ENCODE peak calls at places on chromosomes 1 and 21, in nine cellular contexts. One of them, this sample, is unnamed.

GRCh38 chr1:235408503-235408960 is 41.3 kb downstream of the TBCE start:
- DNase-seq in GM23248: no peak
- DNase-seq in SK-N-SH: no peak
- DNase-seq in PC-3: no peak
- DNase-seq in Karpas-422: no peak
- DNase-seq in HCT116: no peak
- DNase-seq in MM.1S: no peak
- DNase-seq in GM23338: no peak
- DNase-seq in hepatocyte: peak; percentile 42
- DNase-seq in this sample: no peak

GRCh38 chr1:112524251-112524650 is 15.5 kb downstream of the WNT2B start:
- DNase-seq in GM23248: peak; percentile 48
- DNase-seq in SK-N-SH: no peak
- DNase-seq in PC-3: no peak
- DNase-seq in Karpas-422: no peak
- DNase-seq in HCT116: no peak
- DNase-seq in MM.1S: no peak
- DNase-seq in GM23338: peak; percentile 75
- DNase-seq in hepatocyte: peak; percentile 17
- DNase-seq in this sample: no peak

GRCh38 chr1:112881742-112882127 is 74.3 kb downstream of the SLC16A1 start:
- DNase-seq in GM23248: peak; percentile 94
- DNase-seq in SK-N-SH: no peak
- DNase-seq in PC-3: no peak
- DNase-seq in Karpas-422: no peak
- DNase-seq in HCT116: no peak
- DNase-seq in MM.1S: no peak
- DNase-seq in GM23338: no peak
- DNase-seq in hepatocyte: peak; percentile 37
- DNase-seq in this sample: no peak

GRCh38 chr21:45386728-45387371 is 18.1 kb upstream of the COL18A1 start:
- DNase-seq in GM23248: peak; percentile 93
- DNase-seq in SK-N-SH: peak; percentile 61
- DNase-seq in PC-3: peak; percentile 75
- DNase-seq in Karpas-422: no peak
- DNase-seq in HCT116: no peak
- DNase-seq in MM.1S: no peak
- DNase-seq in GM23338: no peak
- DNase-seq in hepatocyte: peak; percentile 69
- DNase-seq in this sample: no peak

GRCh38 chr1:194629011-194629410 is 1442.6 kb upstream of the B3GALT2 start:
- DNase-seq in GM23248: no peak
- DNase-seq in SK-N-SH: no peak
- DNase-seq in PC-3: no peak
- DNase-seq in Karpas-422: no peak
- DNase-seq in HCT116: no peak
- DNase-seq in MM.1S: no peak
- DNase-seq in GM23338: no peak
- DNase-seq in hepatocyte: no peak
- DNase-seq in this sample: no peak

GRCh38 chr1:63691672-63692425 is 82.0 kb upstream of the ROR1 start:
- DNase-seq in GM23248: peak; percentile 89
- DNase-seq in SK-N-SH: peak; percentile 70
- DNase-seq in PC-3: peak; percentile 92
- DNase-seq in Karpas-422: peak; percentile 79
- DNase-seq in HCT116: peak; percentile 78
- DNase-seq in MM.1S: peak; percentile 74
- DNase-seq in GM23338: peak; percentile 92
- DNase-seq in hepatocyte: peak; percentile 90
- DNase-seq in this sample: peak; percentile 86

GRCh38 chr1:85445906-85446305 is 19.1 kb downstream of the DDAH1 start:
- DNase-seq in GM23248: peak; percentile 94
- DNase-seq in SK-N-SH: no peak
- DNase-seq in PC-3: no peak
- DNase-seq in Karpas-422: no peak
- DNase-seq in HCT116: no peak
- DNase-seq in MM.1S: no peak
- DNase-seq in GM23338: no peak
- DNase-seq in hepatocyte: no peak
- DNase-seq in this sample: no peak

GRCh38 chr1:187909382-187909781 is 1080.6 kb downstream of the PLA2G4A start:
- DNase-seq in GM23248: no peak
- DNase-seq in SK-N-SH: no peak
- DNase-seq in PC-3: no peak
- DNase-seq in Karpas-422: no peak
- DNase-seq in HCT116: no peak
- DNase-seq in MM.1S: no peak
- DNase-seq in GM23338: no peak
- DNase-seq in hepatocyte: no peak
- DNase-seq in this sample: no peak

GRCh38 chr21:26892151-26892550 is 46.9 kb upstream of the ADAMTS1 start:
- DNase-seq in GM23248: no peak
- DNase-seq in SK-N-SH: no peak
- DNase-seq in PC-3: no peak
- DNase-seq in Karpas-422: no peak
- DNase-seq in HCT116: no peak
- DNase-seq in MM.1S: no peak
- DNase-seq in GM23338: no peak
- DNase-seq in hepatocyte: no peak
- DNase-seq in this sample: no peak

GRCh38 chr21:44354775-44355771 is 1.7 kb downstream of the TRPM2 start:
- DNase-seq in GM23248: no peak
- DNase-seq in SK-N-SH: no peak
- DNase-seq in PC-3: no peak
- DNase-seq in Karpas-422: no peak
- DNase-seq in HCT116: no peak
- DNase-seq in MM.1S: peak; percentile 31
- DNase-seq in GM23338: no peak
- DNase-seq in hepatocyte: no peak
- DNase-seq in this sample: no peak

GRCh38 chr1:87151500-87152421 is 176.9 kb upstream of the LMO4 start:
- DNase-seq in GM23248: no peak
- DNase-seq in SK-N-SH: no peak
- DNase-seq in PC-3: no peak
- DNase-seq in Karpas-422: peak; percentile 83
- DNase-seq in HCT116: no peak
- DNase-seq in MM.1S: peak; percentile 93
- DNase-seq in GM23338: peak; percentile 90
- DNase-seq in hepatocyte: peak; percentile 83
- DNase-seq in this sample: no peak

GRCh38 chr1:246218686-246219085 is 288.4 kb downstream of the SMYD3 start:
- DNase-seq in GM23248: no peak
- DNase-seq in SK-N-SH: no peak
- DNase-seq in PC-3: no peak
- DNase-seq in Karpas-422: no peak
- DNase-seq in HCT116: no peak
- DNase-seq in MM.1S: no peak
- DNase-seq in GM23338: no peak
- DNase-seq in hepatocyte: no peak
- DNase-seq in this sample: no peak

GRCh38 chr1:218346391-218347204 is 1.5 kb downstream of the TGFB2 start:
- DNase-seq in GM23248: peak; percentile 61
- DNase-seq in SK-N-SH: no peak
- DNase-seq in PC-3: peak; percentile 60
- DNase-seq in Karpas-422: no peak
- DNase-seq in HCT116: no peak
- DNase-seq in MM.1S: no peak
- DNase-seq in GM23338: peak; percentile 32
- DNase-seq in hepatocyte: peak; percentile 20
- DNase-seq in this sample: no peak

GRCh38 chr1:32240140-32240951 is 6.7 kb upstream of the FAM167B start:
- DNase-seq in GM23248: peak; percentile 78
- DNase-seq in SK-N-SH: peak; percentile 89
- DNase-seq in PC-3: peak; percentile 75
- DNase-seq in Karpas-422: peak; percentile 81
- DNase-seq in HCT116: peak; percentile 58
- DNase-seq in MM.1S: peak; percentile 14
- DNase-seq in GM23338: peak; percentile 99
- DNase-seq in hepatocyte: peak; percentile 77
- DNase-seq in this sample: peak; percentile 75

GRCh38 chr1:151998611-151999362 is 5.1 kb upstream of the S100A10 start:
- DNase-seq in GM23248: no peak
- DNase-seq in SK-N-SH: no peak
- DNase-seq in PC-3: peak; percentile 92
- DNase-seq in Karpas-422: no peak
- DNase-seq in HCT116: no peak
- DNase-seq in MM.1S: no peak
- DNase-seq in GM23338: no peak
- DNase-seq in hepatocyte: peak; percentile 62
- DNase-seq in this sample: no peak

DNA sequence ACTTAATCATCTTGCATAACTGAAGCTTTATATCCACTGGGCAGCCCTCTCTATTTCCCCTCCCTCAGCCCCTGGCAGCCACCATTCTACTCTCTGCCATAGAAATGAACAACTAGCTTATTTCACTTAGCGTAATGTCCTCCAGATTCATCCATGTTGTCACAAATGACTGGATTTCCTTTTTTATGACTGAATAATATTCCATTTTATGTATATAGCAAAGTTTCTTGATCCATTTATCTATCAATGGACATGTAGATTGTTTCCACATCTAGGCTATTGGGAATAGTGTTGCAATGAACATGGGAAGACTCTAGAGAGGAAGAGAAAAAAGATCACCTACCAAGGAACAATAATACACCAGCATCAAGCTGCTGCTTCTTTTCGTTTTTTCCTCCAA is 32.1 kb upstream of the EEIG2 start:
- DNase-seq in GM23248: no peak
- DNase-seq in SK-N-SH: no peak
- DNase-seq in PC-3: no peak
- DNase-seq in Karpas-422: no peak
- DNase-seq in HCT116: no peak
- DNase-seq in MM.1S: no peak
- DNase-seq in GM23338: no peak
- DNase-seq in hepatocyte: no peak
- DNase-seq in this sample: no peak
- H3K27me3 ChIP-seq in GM23248: peaks cover 4% of the 10 kb centered on the region
- H3K27me3 ChIP-seq in SK-N-SH: no peaks in the 10 kb centered on the region
- H3K27me3 ChIP-seq in PC-3: no peaks in the 10 kb centered on the region
- H3K27me3 ChIP-seq in Karpas-422: no peaks in the 10 kb centered on the region
- H3K27me3 ChIP-seq in HCT116: no peaks in the 10 kb centered on the region
- H3K27me3 ChIP-seq in MM.1S: no peaks in the 10 kb centered on the region
- H3K27me3 ChIP-seq in GM23338: no peaks in the 10 kb centered on the region
- H3K27me3 ChIP-seq in hepatocyte: no peaks in the 10 kb centered on the region
- H3K27me3 ChIP-seq in this sample: no peaks in the 10 kb centered on the region

GRCh38 chr1:51264470-51264869 is 28.4 kb downstream of the RNF11 start:
- DNase-seq in GM23248: peak; percentile 92
- DNase-seq in SK-N-SH: no peak
- DNase-seq in PC-3: peak; percentile 82
- DNase-seq in Karpas-422: no peak
- DNase-seq in HCT116: peak; percentile 19
- DNase-seq in MM.1S: no peak
- DNase-seq in GM23338: no peak
- DNase-seq in hepatocyte: peak; percentile 31
- DNase-seq in this sample: peak; percentile 35
- H3K9me2 ChIP-seq in GM23248: no peaks in the 10 kb centered on the region
- H3K9me2 ChIP-seq in SK-N-SH: no peaks in the 10 kb centered on the region
- H3K9me2 ChIP-seq in PC-3: no peaks in the 10 kb centered on the region
- H3K9me2 ChIP-seq in Karpas-422: no peaks in the 10 kb centered on the region
- H3K9me2 ChIP-seq in HCT116: no peaks in the 10 kb centered on the region
- H3K9me2 ChIP-seq in MM.1S: no peaks in the 10 kb centered on the region
- H3K9me2 ChIP-seq in GM23338: no peaks in the 10 kb centered on the region
- H3K9me2 ChIP-seq in hepatocyte: no peaks in the 10 kb centered on the region
- H3K9me2 ChIP-seq in this sample: no peaks in the 10 kb centered on the region

DNA sequence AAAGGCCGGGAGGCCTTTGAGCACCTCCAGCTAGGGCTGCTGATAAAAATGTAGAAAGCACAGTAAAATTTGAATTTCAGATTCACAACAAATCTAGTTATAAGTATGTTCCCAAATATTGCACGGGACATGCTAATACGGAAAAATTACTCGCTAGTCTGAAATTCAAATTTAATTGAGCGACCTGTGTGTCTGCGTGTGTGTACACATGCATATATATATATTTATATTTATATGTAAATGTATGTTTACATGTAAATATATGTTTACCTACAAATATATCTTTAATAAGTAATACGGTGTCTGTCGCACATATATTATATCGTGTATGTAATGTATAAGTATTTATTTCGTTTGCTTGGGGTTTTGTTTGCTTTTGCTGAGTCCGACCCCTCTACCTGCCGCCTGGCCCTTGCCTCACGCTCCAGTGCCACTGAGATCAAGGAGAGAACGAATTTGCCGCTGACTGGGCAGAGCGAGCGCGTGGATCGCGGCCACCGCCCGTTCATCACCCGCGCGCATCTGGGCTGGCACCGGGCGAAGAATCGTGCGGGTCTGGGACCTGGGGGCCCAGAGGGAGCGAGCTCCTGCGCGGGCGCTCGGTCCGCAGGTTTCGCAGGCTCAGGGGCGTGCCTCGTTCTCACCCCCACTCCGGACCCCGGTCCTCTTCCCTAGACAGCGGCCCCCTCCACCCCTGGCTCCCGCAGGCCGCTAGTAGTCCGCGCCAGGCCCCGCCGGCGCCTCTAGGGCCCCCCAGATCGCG is 526 bp upstream of the WRAP73 start:
- DNase-seq in GM23248: no peak
- DNase-seq in SK-N-SH: no peak
- DNase-seq in PC-3: no peak
- DNase-seq in Karpas-422: no peak
- DNase-seq in HCT116: no peak
- DNase-seq in MM.1S: no peak
- DNase-seq in GM23338: no peak
- DNase-seq in hepatocyte: no peak
- DNase-seq in this sample: no peak
- H3K27me3 ChIP-seq in GM23248: peaks cover 47% of the 10 kb centered on the region
- H3K27me3 ChIP-seq in SK-N-SH: no peaks in the 10 kb centered on the region
- H3K27me3 ChIP-seq in PC-3: peaks cover 47% of the 10 kb centered on the region
- H3K27me3 ChIP-seq in Karpas-422: no peaks in the 10 kb centered on the region
- H3K27me3 ChIP-seq in HCT116: no peaks in the 10 kb centered on the region
- H3K27me3 ChIP-seq in MM.1S: no peaks in the 10 kb centered on the region
- H3K27me3 ChIP-seq in GM23338: peaks cover 55% of the 10 kb centered on the region
- H3K27me3 ChIP-seq in hepatocyte: peaks cover 53% of the 10 kb centered on the region
- H3K27me3 ChIP-seq in this sample: peaks cover 40% of the 10 kb centered on the region

GRCh38 chr1:29812397-29813135 is 576.2 kb downstream of the PTPRU start:
- DNase-seq in GM23248: no peak
- DNase-seq in SK-N-SH: no peak
- DNase-seq in PC-3: no peak
- DNase-seq in Karpas-422: no peak
- DNase-seq in HCT116: no peak
- DNase-seq in MM.1S: no peak
- DNase-seq in GM23338: no peak
- DNase-seq in hepatocyte: no peak
- DNase-seq in this sample: no peak

GRCh38 chr1:29811247-29811646 is 574.9 kb downstream of the PTPRU start:
- DNase-seq in GM23248: no peak
- DNase-seq in SK-N-SH: peak; percentile 6
- DNase-seq in PC-3: no peak
- DNase-seq in Karpas-422: no peak
- DNase-seq in HCT116: no peak
- DNase-seq in MM.1S: no peak
- DNase-seq in GM23338: no peak
- DNase-seq in hepatocyte: no peak
- DNase-seq in this sample: no peak

GRCh38 chr1:29810121-29811120 is 574.1 kb downstream of the PTPRU start:
- DNase-seq in GM23248: no peak
- DNase-seq in SK-N-SH: peak; percentile 6
- DNase-seq in PC-3: no peak
- DNase-seq in Karpas-422: no peak
- DNase-seq in HCT116: no peak
- DNase-seq in MM.1S: no peak
- DNase-seq in GM23338: no peak
- DNase-seq in hepatocyte: no peak
- DNase-seq in this sample: no peak

GRCh38 chr1:29809446-29810120 is 573.3 kb downstream of the PTPRU start:
- DNase-seq in GM23248: no peak
- DNase-seq in SK-N-SH: no peak
- DNase-seq in PC-3: no peak
- DNase-seq in Karpas-422: no peak
- DNase-seq in HCT116: no peak
- DNase-seq in MM.1S: no peak
- DNase-seq in GM23338: no peak
- DNase-seq in hepatocyte: no peak
- DNase-seq in this sample: no peak

GRCh38 chr1:29811727-29812396 is 575.5 kb downstream of the PTPRU start:
- DNase-seq in GM23248: no peak
- DNase-seq in SK-N-SH: no peak
- DNase-seq in PC-3: no peak
- DNase-seq in Karpas-422: no peak
- DNase-seq in HCT116: no peak
- DNase-seq in MM.1S: no peak
- DNase-seq in GM23338: no peak
- DNase-seq in hepatocyte: no peak
- DNase-seq in this sample: no peak
- H3K9me2 ChIP-seq in GM23248: no peaks in the 10 kb centered on the region
- H3K9me2 ChIP-seq in SK-N-SH: no peaks in the 10 kb centered on the region
- H3K9me2 ChIP-seq in PC-3: no peaks in the 10 kb centered on the region
- H3K9me2 ChIP-seq in Karpas-422: no peaks in the 10 kb centered on the region
- H3K9me2 ChIP-seq in HCT116: no peaks in the 10 kb centered on the region
- H3K9me2 ChIP-seq in MM.1S: no peaks in the 10 kb centered on the region
- H3K9me2 ChIP-seq in GM23338: no peaks in the 10 kb centered on the region
- H3K9me2 ChIP-seq in hepatocyte: no peaks in the 10 kb centered on the region
- H3K9me2 ChIP-seq in this sample: no peaks in the 10 kb centered on the region